ENCODE peak calls at places on chromosomes 1 and 21, in seven cellular contexts. One of them, this sample, is unnamed.

GRCh38 chr1:224203243-224204016 is 20.4 kb downstream of the DEGS1 start:
- DNase-seq in cardiac muscle cell: peak
- DNase-seq in uterus: no peak
- DNase-seq in IMR-90: peak
- DNase-seq in left lung: peak
- DNase-seq in endothelial cell: no peak
- DNase-seq in AG04450: no peak
- DNase-seq in this sample: no peak

GRCh38 chr1:42081475-42081874 is 71.7 kb upstream of the GUCA2B start:
- DNase-seq in AG04450: no peak
- DNase-seq in left lung: no peak
- DNase-seq in endothelial cell: no peak
- DNase-seq in IMR-90: no peak
- DNase-seq in uterus: no peak
- DNase-seq in cardiac muscle cell: no peak
- DNase-seq in this sample: no peak

GRCh38 chr1:119773711-119774241 is 5.1 kb upstream of the HMGCS2 start:
- DNase-seq in IMR-90: peak
- DNase-seq in cardiac muscle cell: peak
- DNase-seq in AG04450: no peak
- DNase-seq in uterus: no peak
- DNase-seq in endothelial cell: no peak
- DNase-seq in left lung: no peak
- DNase-seq in this sample: no peak

GRCh38 chr1:235632538-235633219 is 16.9 kb downstream of the GNG4 start:
- DNase-seq in IMR-90: peak
- DNase-seq in left lung: no peak
- DNase-seq in AG04450: no peak
- DNase-seq in endothelial cell: no peak
- DNase-seq in cardiac muscle cell: peak
- DNase-seq in uterus: no peak
- DNase-seq in this sample: no peak

GRCh38 chr21:41160036-41160435 is 7.9 kb upstream of the BACE2 start:
- DNase-seq in uterus: no peak
- DNase-seq in left lung: no peak
- DNase-seq in IMR-90: no peak
- DNase-seq in endothelial cell: no peak
- DNase-seq in AG04450: no peak
- DNase-seq in cardiac muscle cell: no peak
- DNase-seq in this sample: no peak

GRCh38 chr1:145918992-145919939 is 749 bp upstream of the PEX11B start:
- DNase-seq in endothelial cell: peak
- DNase-seq in left lung: peak
- DNase-seq in AG04450: no peak
- DNase-seq in IMR-90: peak
- DNase-seq in cardiac muscle cell: peak
- DNase-seq in uterus: peak
- DNase-seq in this sample: no peak

GRCh38 chr1:5739561-5740078 is 252.6 kb downstream of the NPHP4 start:
- DNase-seq in AG04450: no peak
- DNase-seq in left lung: peak
- DNase-seq in uterus: no peak
- DNase-seq in endothelial cell: no peak
- DNase-seq in cardiac muscle cell: no peak
- DNase-seq in IMR-90: no peak
- DNase-seq in this sample: no peak

GRCh38 chr1:24709748-24710416 is 35.4 kb upstream of the CLIC4 start:
- DNase-seq in uterus: no peak
- DNase-seq in endothelial cell: no peak
- DNase-seq in AG04450: no peak
- DNase-seq in left lung: no peak
- DNase-seq in IMR-90: no peak
- DNase-seq in cardiac muscle cell: no peak
- DNase-seq in this sample: no peak

GRCh38 chr1:67408148-67408547 is 22.1 kb downstream of the SERBP1 start:
- DNase-seq in cardiac muscle cell: no peak
- DNase-seq in uterus: no peak
- DNase-seq in endothelial cell: no peak
- DNase-seq in left lung: no peak
- DNase-seq in AG04450: no peak
- DNase-seq in IMR-90: peak
- DNase-seq in this sample: no peak

GRCh38 chr1:57474097-57474750 is 50.4 kb upstream of the DAB1 start:
- DNase-seq in left lung: no peak
- DNase-seq in IMR-90: peak
- DNase-seq in cardiac muscle cell: peak
- DNase-seq in uterus: no peak
- DNase-seq in endothelial cell: no peak
- DNase-seq in AG04450: peak
- DNase-seq in this sample: no peak

GRCh38 chr1:41810446-41810845 is 108.3 kb downstream of the HIVEP3 start:
- DNase-seq in uterus: no peak
- DNase-seq in AG04450: peak
- DNase-seq in endothelial cell: peak
- DNase-seq in left lung: no peak
- DNase-seq in IMR-90: peak
- DNase-seq in cardiac muscle cell: peak
- DNase-seq in this sample: no peak

GRCh38 chr1:196584703-196585102 is 23.5 kb downstream of the KCNT2 start:
- DNase-seq in AG04450: no peak
- DNase-seq in IMR-90: no peak
- DNase-seq in cardiac muscle cell: no peak
- DNase-seq in left lung: no peak
- DNase-seq in uterus: no peak
- DNase-seq in endothelial cell: no peak
- DNase-seq in this sample: no peak

GRCh38 chr1:172429324-172430127 is 9.0 kb downstream of the C1orf105 start:
- DNase-seq in cardiac muscle cell: peak
- DNase-seq in left lung: no peak
- DNase-seq in IMR-90: peak
- DNase-seq in endothelial cell: peak
- DNase-seq in AG04450: no peak
- DNase-seq in uterus: peak
- DNase-seq in this sample: no peak

GRCh38 chr1:160665330-160666078 is 18.7 kb upstream of the SLAMF1 start:
- DNase-seq in uterus: peak
- DNase-seq in cardiac muscle cell: peak
- DNase-seq in left lung: peak
- DNase-seq in AG04450: no peak
- DNase-seq in IMR-90: no peak
- DNase-seq in endothelial cell: no peak
- DNase-seq in this sample: no peak

GRCh38 chr1:25517476-25518394 is 25.7 kb upstream of the LDLRAP1 start:
- DNase-seq in left lung: peak
- DNase-seq in cardiac muscle cell: no peak
- DNase-seq in uterus: no peak
- DNase-seq in AG04450: no peak
- DNase-seq in IMR-90: no peak
- DNase-seq in endothelial cell: no peak
- DNase-seq in this sample: no peak

GRCh38 chr1:228960705-228961104 is 225.4 kb downstream of the RHOU start:
- DNase-seq in cardiac muscle cell: no peak
- DNase-seq in endothelial cell: no peak
- DNase-seq in left lung: no peak
- DNase-seq in AG04450: no peak
- DNase-seq in IMR-90: no peak
- DNase-seq in uterus: no peak
- DNase-seq in this sample: no peak

GRCh38 chr21:16179732-16180131 is 449.9 kb downstream of the USP25 start:
- DNase-seq in uterus: no peak
- DNase-seq in cardiac muscle cell: no peak
- DNase-seq in left lung: no peak
- DNase-seq in endothelial cell: no peak
- DNase-seq in AG04450: no peak
- DNase-seq in IMR-90: no peak
- DNase-seq in this sample: no peak

GRCh38 chr1:72284084-72284397 is 1.7 kb upstream of the NEGR1 start:
- DNase-seq in uterus: no peak
- DNase-seq in left lung: no peak
- DNase-seq in IMR-90: no peak
- DNase-seq in endothelial cell: no peak
- DNase-seq in AG04450: no peak
- DNase-seq in cardiac muscle cell: no peak
- DNase-seq in this sample: no peak

GRCh38 chr21:23801292-23801691 is 1806.0 kb downstream of the MRPL39 start:
- DNase-seq in left lung: no peak
- DNase-seq in AG04450: no peak
- DNase-seq in IMR-90: no peak
- DNase-seq in endothelial cell: no peak
- DNase-seq in cardiac muscle cell: no peak
- DNase-seq in uterus: no peak
- DNase-seq in this sample: no peak

GRCh38 chr1:100995196-100995983 is 30.2 kb downstream of the DPH5 start:
- DNase-seq in IMR-90: peak
- DNase-seq in AG04450: no peak
- DNase-seq in cardiac muscle cell: no peak
- DNase-seq in left lung: no peak
- DNase-seq in endothelial cell: no peak
- DNase-seq in uterus: no peak
- DNase-seq in this sample: no peak

GRCh38 chr21:36550761-36551160 is 70.8 kb upstream of the CLDN14 start:
- DNase-seq in endothelial cell: no peak
- DNase-seq in uterus: no peak
- DNase-seq in IMR-90: peak
- DNase-seq in AG04450: no peak
- DNase-seq in left lung: no peak
- DNase-seq in cardiac muscle cell: no peak
- DNase-seq in this sample: no peak

GRCh38 chr1:217009376-217009775 is 286.1 kb upstream of the ESRRG start:
- DNase-seq in left lung: no peak
- DNase-seq in uterus: no peak
- DNase-seq in endothelial cell: no peak
- DNase-seq in AG04450: no peak
- DNase-seq in IMR-90: no peak
- DNase-seq in cardiac muscle cell: no peak
- DNase-seq in this sample: no peak

GRCh38 chr1:98046031-98046641 is 125.3 kb upstream of the DPYD start:
- DNase-seq in left lung: no peak
- DNase-seq in uterus: no peak
- DNase-seq in cardiac muscle cell: peak
- DNase-seq in endothelial cell: peak
- DNase-seq in AG04450: no peak
- DNase-seq in IMR-90: peak
- DNase-seq in this sample: no peak

GRCh38 chr1:98051065-98051675 is 130.3 kb upstream of the DPYD start:
- DNase-seq in cardiac muscle cell: peak
- DNase-seq in left lung: peak
- DNase-seq in endothelial cell: peak
- DNase-seq in uterus: peak
- DNase-seq in AG04450: no peak
- DNase-seq in IMR-90: peak
- DNase-seq in this sample: peak

GRCh38 chr1:98045211-98046030 is 124.6 kb upstream of the DPYD start:
- DNase-seq in AG04450: no peak
- DNase-seq in cardiac muscle cell: peak
- DNase-seq in left lung: no peak
- DNase-seq in uterus: no peak
- DNase-seq in endothelial cell: no peak
- DNase-seq in IMR-90: peak
- DNase-seq in this sample: peak

GRCh38 chr1:98049370-98050115 is 128.7 kb upstream of the DPYD start:
- DNase-seq in uterus: no peak
- DNase-seq in cardiac muscle cell: peak
- DNase-seq in left lung: no peak
- DNase-seq in AG04450: no peak
- DNase-seq in endothelial cell: no peak
- DNase-seq in IMR-90: peak
- DNase-seq in this sample: peak

GRCh38 chr1:98048234-98048633 is 127.4 kb upstream of the DPYD start:
- DNase-seq in endothelial cell: peak
- DNase-seq in IMR-90: peak
- DNase-seq in left lung: peak
- DNase-seq in AG04450: peak
- DNase-seq in cardiac muscle cell: peak
- DNase-seq in uterus: peak
- DNase-seq in this sample: peak
- TF ChIP-seq CTCF in endothelial cell: no peak
- TF ChIP-seq CTCF in IMR-90: peak
- TF ChIP-seq CTCF in left lung: no peak
- TF ChIP-seq CTCF in AG04450: peak
- TF ChIP-seq CTCF in cardiac muscle cell: peak
- TF ChIP-seq CTCF in uterus: no peak
- TF ChIP-seq CTCF in this sample: peak

GRCh38 chr21:44932366-44933181 is 7.3 kb upstream of the SLX9 start:
- DNase-seq in IMR-90: no peak
- DNase-seq in uterus: no peak
- DNase-seq in endothelial cell: peak
- DNase-seq in cardiac muscle cell: peak
- DNase-seq in AG04450: no peak
- DNase-seq in left lung: no peak
- DNase-seq in this sample: no peak
- TF ChIP-seq CTCF in IMR-90: peak
- TF ChIP-seq CTCF in uterus: peak
- TF ChIP-seq CTCF in endothelial cell: no peak
- TF ChIP-seq CTCF in cardiac muscle cell: peak
- TF ChIP-seq CTCF in AG04450: peak
- TF ChIP-seq CTCF in left lung: peak
- TF ChIP-seq CTCF in this sample: peak

DNA sequence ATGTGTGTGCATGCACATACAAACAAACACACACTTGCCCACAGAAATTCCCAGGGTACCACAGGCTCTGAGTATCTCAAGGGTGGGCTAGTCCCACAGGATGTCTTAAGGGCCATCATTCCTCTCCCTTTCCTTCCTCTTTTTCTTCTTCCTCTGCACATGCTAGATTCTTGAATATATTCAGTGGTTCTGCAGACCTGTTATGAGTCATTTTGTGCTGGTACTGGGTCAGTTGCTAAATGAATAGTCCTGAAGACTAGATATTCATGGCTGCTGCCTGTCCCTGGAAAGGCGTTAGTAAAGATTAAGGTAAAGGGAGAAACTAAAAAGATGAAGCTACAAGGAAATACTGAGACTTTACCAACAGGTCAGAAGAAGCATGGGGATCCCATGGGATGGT is 256.7 kb upstream of the KIAA0040 start:
- DNase-seq in cardiac muscle cell: no peak
- DNase-seq in endothelial cell: no peak
- DNase-seq in uterus: no peak
- DNase-seq in IMR-90: no peak
- DNase-seq in left lung: no peak
- DNase-seq in AG04450: no peak
- DNase-seq in this sample: no peak
- TF ChIP-seq CTCF in cardiac muscle cell: no peak
- TF ChIP-seq CTCF in endothelial cell: no peak
- TF ChIP-seq CTCF in uterus: no peak
- TF ChIP-seq CTCF in IMR-90: no peak
- TF ChIP-seq CTCF in left lung: no peak
- TF ChIP-seq CTCF in AG04450: no peak
- TF ChIP-seq CTCF in this sample: no peak

DNA sequence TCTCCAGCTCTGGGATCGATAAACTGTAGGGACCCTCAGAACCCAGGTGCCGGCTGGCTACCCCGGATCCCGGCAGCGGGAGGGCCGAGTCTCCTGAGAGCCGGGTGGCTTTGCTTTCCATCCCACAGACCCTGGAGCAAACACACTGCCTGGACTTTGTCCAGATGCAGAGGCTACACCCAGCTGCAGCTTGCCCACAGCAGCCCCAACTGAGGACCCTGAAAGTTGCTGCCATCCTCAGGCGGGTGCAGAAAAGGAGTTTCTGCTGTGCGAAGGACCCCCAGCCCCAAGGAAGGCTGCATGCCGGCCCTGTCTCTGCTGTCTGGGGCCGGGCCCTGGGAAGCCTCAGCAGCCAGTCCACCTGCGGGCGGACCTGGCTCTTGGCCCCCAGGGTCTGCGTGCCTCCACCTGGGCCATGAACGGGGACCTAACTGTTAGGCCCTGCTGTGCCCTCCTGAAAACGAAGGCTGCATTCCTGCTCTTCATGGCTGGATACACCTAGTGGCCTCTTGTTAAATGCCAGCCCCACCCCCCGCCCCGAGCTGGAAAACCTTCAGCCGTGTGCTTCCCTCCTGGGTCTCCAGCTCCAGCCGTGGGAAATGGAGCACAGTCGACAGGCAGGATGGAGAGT is 97.5 kb upstream of the ARHGEF16 start:
- DNase-seq in endothelial cell: no peak
- DNase-seq in IMR-90: no peak
- DNase-seq in left lung: no peak
- DNase-seq in cardiac muscle cell: no peak
- DNase-seq in AG04450: no peak
- DNase-seq in uterus: no peak
- DNase-seq in this sample: no peak
- TF ChIP-seq CTCF in endothelial cell: no peak
- TF ChIP-seq CTCF in IMR-90: no peak
- TF ChIP-seq CTCF in left lung: no peak
- TF ChIP-seq CTCF in cardiac muscle cell: no peak
- TF ChIP-seq CTCF in AG04450: no peak
- TF ChIP-seq CTCF in uterus: no peak
- TF ChIP-seq CTCF in this sample: peak

This sample was measured in type B pancreatic cell.